ENCODE peak calls at places on chromosomes 16 and 17, in nine cellular contexts. V is psoas muscle; Z is Daoy; R is naive thymus-derived CD4-positive, alpha-beta T cell; D is GM03348; P is T-helper 2 cell; J is NCI-H460; N is fibroblast of lung; K is cardiac fibroblast. Q is an unnamed sample.

GRCh38 chr16:2692251-2692947 is 10.1 kb downstream of the KCTD5 start:
- DNase-seq in J (no peak), D (no peak), Z (no peak), P (no peak), N (no peak), K (no peak), R (no peak), V (peak; percentile 79), Q (peak; percentile 74)

GRCh38 chr17:15999974-16000827 is 577 bp downstream of the TTC19 start:
- DNase-seq in D (peak; percentile 63), R (peak; percentile 22), J (no peak), P (peak; percentile 68), Z (no peak), K (peak; percentile 35), V (no peak), N (peak; percentile 41), Q (peak; percentile 75)

GRCh38 chr17:1598399-1599095 is 30.1 kb downstream of the SLC43A2 start:
- DNase-seq in V (no peak), K (no peak), Z (no peak), P (no peak), J (no peak), D (no peak), R (no peak), N (no peak), Q (no peak)

GRCh38 chr17:28684963-28685362 is 23.0 kb downstream of the SUPT6H start:
- DNase-seq in N (peak; percentile 54), R (no peak), K (peak; percentile 27), V (peak; percentile 66), J (peak; percentile 74), D (no peak), P (no peak), Z (no peak), Q (no peak)

GRCh38 chr17:38877130-38877851 is 7.4 kb downstream of the LASP1 start:
- DNase-seq in R (peak; percentile 73), P (no peak), D (no peak), V (no peak), Z (no peak), N (no peak), K (no peak), J (no peak), Q (peak; percentile 49)

GRCh38 chr16:10031473-10031872 is 150.8 kb downstream of the GRIN2A start:
- DNase-seq in R (no peak), V (no peak), K (no peak), J (no peak), Z (no peak), N (no peak), D (no peak), P (no peak), Q (no peak)

GRCh38 chr17:74296548-74296936 is 22.5 kb downstream of the DNAI2 start:
- DNase-seq in V (peak; percentile 76), R (no peak), Z (peak; percentile 82), P (peak; percentile 53), D (peak; percentile 44), K (peak; percentile 40), J (peak; percentile 49), N (peak; percentile 44), Q (peak; percentile 73)

GRCh38 chr17:82684207-82684903 is 14.1 kb downstream of the RAB40B start:
- DNase-seq in P (no peak), D (no peak), R (no peak), K (no peak), V (peak; percentile 43), Z (no peak), N (no peak), J (peak; percentile 29), Q (peak; percentile 41)

GRCh38 chr16:1645914-1646525 is 32.1 kb upstream of the JPT2 start:
- DNase-seq in N (peak; percentile 5), V (no peak), Z (peak; percentile 25), D (no peak), P (peak; percentile 69), R (no peak), K (peak; percentile 48), J (peak; percentile 60), Q (no peak)

GRCh38 chr17:78939615-78940014 is 14.4 kb upstream of the TIMP2 start:
- DNase-seq in Z (peak; percentile 85), V (no peak), P (no peak), J (no peak), K (peak; percentile 54), R (no peak), D (no peak), N (no peak), Q (no peak)

GRCh38 chr16:48542020-48542473 is 67.9 kb downstream of the N4BP1 start:
- DNase-seq in R (no peak), D (peak; percentile 71), N (peak; percentile 75), Z (peak; percentile 28), P (peak; percentile 31), V (peak; percentile 79), K (peak; percentile 69), J (peak; percentile 63), Q (peak; percentile 80)

GRCh38 chr16:81885976-81886586 is 107.0 kb downstream of the PLCG2 start:
- DNase-seq in V (no peak), P (peak; percentile 19), Z (peak; percentile 22), K (peak; percentile 51), D (peak; percentile 76), R (no peak), N (peak; percentile 20), J (peak; percentile 26), Q (no peak)

GRCh38 chr17:78751447-78752067 is 30.5 kb downstream of the CYTH1 start:
- DNase-seq in V (no peak), N (no peak), Z (no peak), R (no peak), D (no peak), P (no peak), J (no peak), K (no peak), Q (no peak)

GRCh38 chr16:82504811-82505210 is 122.0 kb upstream of the CDH13 start:
- DNase-seq in V (no peak), D (no peak), R (no peak), K (no peak), N (peak; percentile 35), J (no peak), P (no peak), Z (no peak), Q (no peak)

GRCh38 chr17:45221081-45221996 is at the start of gene FMNL1:
- DNase-seq in N (no peak), D (peak; percentile 58), J (no peak), P (peak; percentile 82), R (peak; percentile 52), K (no peak), V (peak; percentile 80), Z (no peak), Q (peak; percentile 89)

GRCh38 chr17:43900183-43900857 is 7.0 kb downstream of the MPP2 start:
- DNase-seq in Z (peak; percentile 91), N (peak; percentile 68), J (peak; percentile 86), P (peak; percentile 83), D (peak; percentile 100), K (peak; percentile 79), R (peak; percentile 81), V (peak; percentile 91), Q (peak; percentile 88)

GRCh38 chr16:4517812-4518211 is 20.8 kb downstream of the CDIP1 start:
- DNase-seq in Z (peak; percentile 50), N (peak; percentile 39), K (peak; percentile 28), D (peak; percentile 36), J (peak; percentile 36), V (no peak), P (no peak), R (no peak), Q (no peak)

GRCh38 chr16:14121135-14121534 is 50.0 kb downstream of the MRTFB start:
- DNase-seq in N (no peak), R (no peak), V (no peak), D (no peak), J (no peak), K (no peak), Z (no peak), P (no peak), Q (no peak)

GRCh38 chr17:65231086-65231485 is 93.9 kb downstream of the RGS9 start:
- DNase-seq in D (no peak), J (no peak), P (peak; percentile 19), N (no peak), Z (no peak), K (peak; percentile 13), R (no peak), V (no peak), Q (no peak)

GRCh38 chr16:46866286-46866685 is 17.9 kb upstream of the GPT2 start:
- DNase-seq in J (no peak), V (no peak), D (no peak), K (no peak), R (no peak), Z (no peak), P (no peak), N (no peak), Q (no peak)

GRCh38 chr16:77295896-77296295 is 96.7 kb downstream of the SYCE1L start:
- DNase-seq in K (peak; percentile 33), N (peak; percentile 78), P (no peak), D (no peak), R (no peak), J (no peak), V (no peak), Z (no peak), Q (no peak)

GRCh38 chr16:56936491-56936890 is 4.5 kb downstream of the HERPUD1 start:
- DNase-seq in R (no peak), N (peak; percentile 80), P (no peak), K (no peak), Z (no peak), V (no peak), J (peak; percentile 86), D (no peak), Q (no peak)

GRCh38 chr17:7355053-7355452 is at the start of gene TMEM95:
- DNase-seq in K (no peak), D (peak; percentile 41), N (peak; percentile 18), J (no peak), R (no peak), V (peak; percentile 64), Z (no peak), P (no peak), Q (peak; percentile 82)

GRCh38 chr16:9854665-9855064 is 327.6 kb downstream of the GRIN2A start:
- DNase-seq in Z (peak; percentile 76), R (no peak), N (peak; percentile 71), V (peak; percentile 61), D (peak; percentile 23), J (no peak), K (peak; percentile 65), P (no peak), Q (peak; percentile 31)

GRCh38 chr17:8095361-8095760 is 7.8 kb upstream of the ALOX12B start:
- DNase-seq in N (no peak), R (no peak), P (no peak), J (no peak), Z (no peak), V (no peak), K (no peak), D (no peak), Q (no peak)

GRCh38 chr17:4604111-4604644 is 19.8 kb downstream of the SMTNL2 start:
- DNase-seq in P (no peak), K (peak; percentile 40), R (no peak), V (peak; percentile 94), D (peak; percentile 47), N (peak; percentile 85), Z (peak; percentile 69), J (no peak), Q (peak; percentile 96)

GRCh38 chr17:43994272-43995149 is 9.9 kb upstream of the NAGS start:
- DNase-seq in Z (peak; percentile 63), K (peak; percentile 64), J (peak; percentile 70), R (peak; percentile 53), P (peak; percentile 41), D (peak; percentile 91), N (peak; percentile 63), V (peak; percentile 82), Q (peak; percentile 89)

GRCh38 chr17:83109793-83110645 is 30.6 kb downstream of the METRNL start:
- DNase-seq in J (peak; percentile 96), D (peak; percentile 95), K (peak; percentile 97), V (peak; percentile 83), R (no peak), N (peak; percentile 94), P (no peak), Z (peak; percentile 100), Q (peak; percentile 96)

GRCh38 chr17:37483311-37484039 is 6.2 kb upstream of the DUSP14 start:
- DNase-seq in P (peak; percentile 19), K (peak; percentile 85), Z (no peak), J (no peak), D (peak; percentile 62), R (no peak), N (peak; percentile 98), V (no peak), Q (no peak)

GRCh38 chr16:23114131-23114904 is 34.9 kb downstream of the USP31 start:
- DNase-seq in P (no peak), J (no peak), D (no peak), N (no peak), K (no peak), Z (no peak), R (no peak), V (no peak), Q (no peak)

GRCh38 chr17:2197271-2197670 is 106.3 kb downstream of the SMG6 start:
- DNase-seq in P (no peak), D (no peak), V (no peak), N (no peak), Z (no peak), K (no peak), R (no peak), J (no peak), Q (no peak)

Q was measured in right cardiac atrium.